ENCODE peak calls at places on chromosomes 4 and X, in eight cellular contexts. H, Q, C, O, G, U, V and B are unnamed samples.

GRCh38 chrX:68717196-68717595 is 69.7 kb downstream of the STARD8 start:
- DNase-seq in H (no peak), Q (no peak), C (no peak), O (no peak), G (no peak), U (no peak), V (no peak), B (no peak)

GRCh38 chr4:67687639-67688038 is 13.3 kb downstream of the UBA6 start:
- DNase-seq in H (no peak), Q (no peak), C (no peak), O (no peak), G (no peak), U (no peak), V (no peak), B (no peak)

GRCh38 chr4:150238591-150238990 is 160.3 kb downstream of the DCLK2 start:
- DNase-seq in H (no peak), Q (no peak), C (no peak), O (no peak), G (no peak), U (no peak), V (no peak), B (no peak)

GRCh38 chr4:97142405-97142804 is 1000.9 kb downstream of the STPG2 start:
- DNase-seq in H (no peak), Q (no peak), C (no peak), O (no peak), G (no peak), U (no peak), V (no peak), B (no peak)

GRCh38 chrX:138897621-138898492 is 186.3 kb upstream of the FGF13 start:
- DNase-seq in H (peak), Q (no peak), C (no peak), O (no peak), G (no peak), U (no peak), V (no peak), B (peak)

GRCh38 chrX:56564182-56564885 is 907 bp downstream of the UBQLN2 start:
- DNase-seq in H (peak), Q (peak), C (peak), O (peak), G (peak), U (peak), V (no peak), B (peak)

GRCh38 chr4:61379406-61379805 is 179.3 kb downstream of the ADGRL3 start:
- DNase-seq in H (no peak), Q (no peak), C (no peak), O (no peak), G (no peak), U (no peak), V (no peak), B (peak)

GRCh38 chr4:25913056-25913850 is 767 bp upstream of the SMIM20 start:
- DNase-seq in H (no peak), Q (peak), C (peak), O (no peak), G (peak), U (peak), V (peak), B (no peak)

GRCh38 chr4:120977435-120977997 is 55.0 kb upstream of the PRDM5 start:
- DNase-seq in H (peak), Q (no peak), C (peak), O (peak), G (no peak), U (peak), V (no peak), B (peak)

GRCh38 chr4:72208421-72209075 is 176.7 kb downstream of the NPFFR2 start:
- DNase-seq in H (no peak), Q (no peak), C (no peak), O (no peak), G (no peak), U (no peak), V (no peak), B (peak)

GRCh38 chr4:124505211-124505610 is 207.3 kb downstream of the ANKRD50 start:
- DNase-seq in H (no peak), Q (no peak), C (no peak), O (no peak), G (no peak), U (no peak), V (no peak), B (no peak)

GRCh38 chr4:26780524-26780923 is 80.1 kb upstream of the STIM2 start:
- DNase-seq in H (no peak), Q (no peak), C (no peak), O (no peak), G (no peak), U (no peak), V (no peak), B (peak)

GRCh38 chr4:174628206-174628605 is 105.9 kb upstream of the HPGD start:
- DNase-seq in H (no peak), Q (no peak), C (no peak), O (no peak), G (no peak), U (no peak), V (no peak), B (no peak)

GRCh38 chr4:26048378-26048882 is 134.4 kb downstream of the SMIM20 start:
- DNase-seq in H (peak), Q (no peak), C (no peak), O (no peak), G (peak), U (no peak), V (no peak), B (peak)

GRCh38 chr4:73653695-73654106 is 33.5 kb upstream of the RASSF6 start:
- DNase-seq in H (peak), Q (no peak), C (peak), O (no peak), G (no peak), U (peak), V (peak), B (peak)

GRCh38 chr4:14607001-14607400 is 395.3 kb upstream of the CPEB2 start:
- DNase-seq in H (no peak), Q (no peak), C (no peak), O (no peak), G (no peak), U (no peak), V (no peak), B (peak)

GRCh38 chrX:23012162-23012561 is 12.4 kb downstream of the DDX53 start:
- DNase-seq in H (no peak), Q (no peak), C (no peak), O (no peak), G (no peak), U (no peak), V (no peak), B (no peak)

GRCh38 chr4:90105274-90105673 is 21.9 kb upstream of the CCSER1 start:
- DNase-seq in H (no peak), Q (no peak), C (no peak), O (no peak), G (no peak), U (no peak), V (no peak), B (no peak)

GRCh38 chrX:55818673-55819375 is 101.3 kb downstream of the RRAGB start:
- DNase-seq in H (no peak), Q (no peak), C (no peak), O (no peak), G (no peak), U (peak), V (no peak), B (peak)

GRCh38 chr4:137909910-137910309 is 332.2 kb downstream of the SLC7A11 start:
- DNase-seq in H (no peak), Q (no peak), C (peak), O (no peak), G (no peak), U (peak), V (no peak), B (peak)

GRCh38 chrX:141214216-141214615 is 28.1 kb downstream of the SPANXC start:
- DNase-seq in H (no peak), Q (no peak), C (no peak), O (no peak), G (no peak), U (no peak), V (no peak), B (no peak)

GRCh38 chr4:69977582-69977981 is 12.1 kb upstream of the CSN2 start:
- DNase-seq in H (no peak), Q (no peak), C (no peak), O (no peak), G (no peak), U (no peak), V (no peak), B (no peak)

GRCh38 chr4:40908702-40909362 is 159.1 kb downstream of the NSUN7 start:
- DNase-seq in H (peak), Q (peak), C (peak), O (peak), G (peak), U (peak), V (peak), B (peak)

GRCh38 chr4:120673696-120674095 is 248.8 kb downstream of the PRDM5 start:
- DNase-seq in H (no peak), Q (no peak), C (no peak), O (no peak), G (no peak), U (no peak), V (no peak), B (no peak)

GRCh38 chr4:36921474-36922220 is 322.9 kb upstream of the NWD2 start:
- DNase-seq in H (no peak), Q (no peak), C (no peak), O (no peak), G (no peak), U (no peak), V (no peak), B (peak)

GRCh38 chrX:88903989-88904718 is 157.1 kb downstream of the CPXCR1 start:
- DNase-seq in H (no peak), Q (no peak), C (no peak), O (no peak), G (no peak), U (no peak), V (no peak), B (no peak)

GRCh38 chr4:2482693-2483092 is 13.8 kb downstream of the RNF4 start:
- DNase-seq in H (peak), Q (no peak), C (peak), O (no peak), G (no peak), U (no peak), V (no peak), B (no peak)
- H3K4me3 ChIP-seq in H (no peak), Q (no peak), C (no peak), O (no peak), G (no peak), U (no peak), V (no peak), B (no peak)

GRCh38 chr4:172887959-172888358 is 280.7 kb upstream of the GALNT7 start:
- DNase-seq in H (no peak), Q (no peak), C (no peak), O (no peak), G (no peak), U (no peak), V (no peak), B (no peak)
- TF ChIP-seq CTCF in H (no peak), Q (no peak), C (no peak), O (no peak), G (no peak), U (no peak), V (no peak), B (no peak)

GRCh38 chrX:132409780-132410556 is 78.9 kb downstream of the MBNL3 start:
- DNase-seq in H (no peak), Q (no peak), C (no peak), O (no peak), G (no peak), U (peak), V (no peak), B (no peak)
- H3K4me3 ChIP-seq in H (no peak), Q (no peak), C (no peak), O (no peak), G (no peak), U (peak), V (no peak), B (no peak)

GRCh38 chrX:49103637-49104036 is 19.9 kb downstream of the GPKOW start:
- DNase-seq in H (no peak), Q (no peak), C (no peak), O (no peak), G (no peak), U (no peak), V (no peak), B (no peak)

GRCh38 chrX:49106296-49106695 is 17.2 kb downstream of the GPKOW start:
- DNase-seq in H (no peak), Q (no peak), C (no peak), O (no peak), G (no peak), U (no peak), V (no peak), B (no peak)

GRCh38 chrX:49108641-49109040 is 14.9 kb downstream of the GPKOW start:
- DNase-seq in H (no peak), Q (no peak), C (no peak), O (no peak), G (no peak), U (no peak), V (no peak), B (no peak)

GRCh38 chrX:49110417-49110816 is 13.1 kb downstream of the GPKOW start:
- DNase-seq in H (no peak), Q (no peak), C (no peak), O (no peak), G (no peak), U (no peak), V (no peak), B (no peak)

GRCh38 chrX:49106930-49107329 is 16.6 kb downstream of the GPKOW start:
- DNase-seq in H (no peak), Q (no peak), C (no peak), O (no peak), G (no peak), U (peak), V (peak), B (peak)
- TF ChIP-seq CTCF in H (peak), Q (peak), C (peak), O (peak), G (peak), U (peak), V (peak), B (peak)

DNA sequence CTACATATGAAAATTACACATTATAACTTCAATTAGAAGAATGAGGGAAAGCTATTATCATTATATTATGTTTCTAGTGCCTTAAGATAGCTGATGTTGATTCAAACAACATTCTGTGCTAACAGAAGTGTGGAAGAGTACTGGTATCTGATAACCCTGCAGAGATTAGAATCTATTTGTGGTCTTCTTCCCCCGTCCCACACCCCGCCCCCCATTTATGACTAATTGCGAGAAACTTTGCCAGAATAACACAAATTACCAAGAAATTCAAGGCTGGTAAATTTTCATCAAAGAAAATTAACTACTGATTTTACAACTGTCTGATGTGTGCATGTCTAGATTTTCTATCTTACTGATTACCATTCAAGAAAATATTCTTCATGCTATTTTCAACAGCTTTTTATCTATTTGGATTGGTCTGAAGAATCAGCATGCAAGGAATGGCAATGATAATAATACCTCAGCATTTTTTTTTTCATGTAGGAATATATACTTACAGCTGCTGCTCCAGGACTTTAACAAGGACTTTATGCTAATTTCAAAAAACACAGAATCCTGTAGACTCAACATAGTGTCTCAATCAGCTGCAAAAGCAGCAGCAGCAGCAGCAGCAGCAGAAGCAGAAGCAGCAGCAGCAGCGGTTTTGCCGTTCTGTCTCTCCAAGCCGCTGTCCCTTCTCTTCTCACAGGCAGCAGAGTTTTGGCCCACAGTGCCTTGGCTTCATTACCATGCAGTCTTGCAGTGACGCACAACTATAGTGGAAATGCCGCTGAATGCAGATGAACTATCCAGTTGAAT is 126.7 kb downstream of the FRYL start:
- DNase-seq in H (peak), Q (no peak), C (no peak), O (no peak), G (peak), U (peak), V (no peak), B (no peak)
- H3K4me3 ChIP-seq in H (no peak), Q (no peak), C (no peak), O (no peak), G (peak), U (no peak), V (no peak), B (no peak)

DNA sequence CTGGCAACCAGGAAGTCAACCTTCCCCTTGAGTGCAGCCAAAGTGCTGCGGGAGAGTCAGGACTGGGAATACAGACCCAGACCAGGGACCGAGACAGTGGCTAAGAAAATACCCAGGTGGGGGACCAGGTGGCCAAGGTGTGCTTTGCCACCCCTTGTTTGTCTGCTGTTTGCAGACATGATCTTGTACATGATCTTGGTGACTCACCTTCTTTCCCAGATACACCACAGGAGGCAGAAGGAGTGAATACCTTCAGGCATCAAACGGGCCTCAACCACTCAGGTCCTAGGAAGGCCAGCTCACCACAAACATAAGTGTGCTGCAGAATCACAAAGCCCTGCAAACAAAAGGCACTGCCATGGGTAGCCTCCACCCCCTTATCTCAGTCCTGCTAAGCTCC is 62.0 kb downstream of the CNGA2 start:
- DNase-seq in H (no peak), Q (no peak), C (no peak), O (no peak), G (no peak), U (no peak), V (no peak), B (peak)
- TF ChIP-seq CTCF in H (no peak), Q (no peak), C (no peak), O (no peak), G (no peak), U (no peak), V (no peak), B (no peak)